ENCODE peak calls at places on chromosomes 5 and 9, in six cellular contexts. E, L, A, W, R and V are unnamed samples.

GRCh38 chr5:1824109-1824821 is 23.1 kb downstream of the NDUFS6 start:
- DNase-seq in E (no peak), L (no peak), A (no peak), W (no peak), R (no peak), V (no peak)

GRCh38 chr9:106915851-106916250 is 52.9 kb downstream of the ZNF462 start:
- DNase-seq in E (no peak), L (no peak), A (no peak), W (no peak), R (no peak), V (no peak)

GRCh38 chr5:54909911-54910870 is 75.2 kb downstream of the ESM1 start:
- DNase-seq in E (no peak), L (no peak), A (peak), W (no peak), R (no peak), V (no peak)

GRCh38 chr9:5838884-5839571 is 6.1 kb upstream of the ERMP1 start:
- DNase-seq in E (peak), L (peak), A (peak), W (peak), R (no peak), V (peak)

GRCh38 chr9:107627771-107628170 is 138.2 kb upstream of the KLF4 start:
- DNase-seq in E (no peak), L (no peak), A (no peak), W (no peak), R (no peak), V (no peak)

GRCh38 chr5:65066385-65066784 is 297.7 kb downstream of the CWC27 start:
- DNase-seq in E (no peak), L (peak), A (peak), W (no peak), R (peak), V (no peak)

GRCh38 chr9:1100945-1101344 is 50.8 kb downstream of the DMRT2 start:
- DNase-seq in E (no peak), L (peak), A (peak), W (no peak), R (no peak), V (peak)

GRCh38 chr9:6133346-6134063 is 82.1 kb upstream of the IL33 start:
- DNase-seq in E (no peak), L (no peak), A (peak), W (no peak), R (no peak), V (peak)

GRCh38 chr9:5041390-5042115 is 56.5 kb downstream of the JAK2 start:
- DNase-seq in E (no peak), L (no peak), A (no peak), W (no peak), R (no peak), V (no peak)

GRCh38 chr5:146130440-146131045 is 25.2 kb upstream of the PLAC8L1 start:
- DNase-seq in E (peak), L (peak), A (peak), W (no peak), R (peak), V (peak)

GRCh38 chr9:95024097-95024671 is 293.3 kb downstream of the FANCC start:
- DNase-seq in E (no peak), L (peak), A (peak), W (no peak), R (peak), V (peak)

GRCh38 chr5:125668904-125669303 is 754.3 kb upstream of the GRAMD2B start:
- DNase-seq in E (peak), L (peak), A (no peak), W (no peak), R (peak), V (peak)

GRCh38 chr5:17081142-17081541 is 136.3 kb upstream of the BASP1 start:
- DNase-seq in E (no peak), L (no peak), A (peak), W (no peak), R (no peak), V (no peak)

GRCh38 chr9:90290716-90291485 is 351.7 kb downstream of the DIRAS2 start:
- DNase-seq in E (no peak), L (no peak), A (no peak), W (no peak), R (no peak), V (no peak)

GRCh38 chr5:176530983-176531901 is 6.0 kb downstream of the RNF44 start:
- DNase-seq in E (no peak), L (no peak), A (peak), W (no peak), R (no peak), V (no peak)

GRCh38 chr5:32645246-32645645 is 59.9 kb downstream of the SUB1 start:
- DNase-seq in E (no peak), L (peak), A (peak), W (no peak), R (no peak), V (no peak)

GRCh38 chr5:62206150-62206829 is 99.7 kb upstream of the KIF2A start:
- DNase-seq in E (peak), L (peak), A (peak), W (peak), R (peak), V (peak)

GRCh38 chr9:34085581-34086500 is 37.2 kb upstream of the UBAP2 start:
- DNase-seq in E (no peak), L (no peak), A (no peak), W (no peak), R (no peak), V (no peak)

GRCh38 chr5:122078116-122078865 is at the start of gene LOX:
- DNase-seq in E (peak), L (peak), A (peak), W (no peak), R (peak), V (peak)

GRCh38 chr5:122076023-122076422 is 2.0 kb downstream of the LOX start:
- DNase-seq in E (no peak), L (no peak), A (peak), W (no peak), R (no peak), V (no peak)

GRCh38 chr5:122076669-122077450 is 1.2 kb downstream of the LOX start:
- DNase-seq in E (peak), L (peak), A (peak), W (no peak), R (peak), V (peak)

GRCh38 chr5:122073864-122074263 is 4.2 kb downstream of the LOX start:
- DNase-seq in E (no peak), L (no peak), A (no peak), W (no peak), R (no peak), V (no peak)

DNA sequence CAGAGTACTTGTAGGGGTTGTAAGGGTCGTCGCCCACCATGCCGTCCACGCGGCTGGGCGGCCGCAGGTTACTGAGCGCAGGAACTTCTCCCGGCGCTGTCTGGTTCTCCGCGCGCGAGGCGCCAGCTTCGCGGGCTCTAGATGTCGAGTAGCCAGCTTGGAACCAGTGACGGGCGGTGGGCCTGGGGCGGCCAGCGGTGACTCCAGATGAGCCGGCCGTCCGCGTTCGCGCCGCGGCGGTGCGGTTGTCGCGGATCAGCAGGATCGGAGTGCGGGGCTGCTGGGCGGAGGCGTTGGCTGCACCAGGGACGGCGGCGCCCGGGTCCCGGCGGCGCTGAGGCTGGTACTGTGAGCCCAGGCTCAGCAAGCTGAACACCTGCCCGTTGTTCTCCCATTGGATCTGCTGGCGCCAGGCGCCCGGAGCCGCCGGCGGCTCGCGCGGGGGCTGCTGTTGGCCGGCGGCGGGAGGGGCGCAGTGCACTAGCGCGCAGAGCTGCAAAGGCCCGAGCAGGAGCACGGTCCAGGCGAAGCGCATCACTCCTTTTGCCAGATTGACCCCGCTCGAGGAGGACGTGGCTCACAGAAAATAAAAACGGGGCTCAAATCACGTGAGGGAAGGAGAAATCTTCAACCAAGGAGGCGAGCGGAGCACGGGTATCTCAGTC is 476 bp downstream of the LOX start:
- DNase-seq in E (peak), L (peak), A (peak), W (no peak), R (peak), V (peak)
- TF ChIP-seq EZH2phosphoT487 in E (no peak), L (no peak), A (no peak), W (no peak), R (peak), V (no peak)

DNA sequence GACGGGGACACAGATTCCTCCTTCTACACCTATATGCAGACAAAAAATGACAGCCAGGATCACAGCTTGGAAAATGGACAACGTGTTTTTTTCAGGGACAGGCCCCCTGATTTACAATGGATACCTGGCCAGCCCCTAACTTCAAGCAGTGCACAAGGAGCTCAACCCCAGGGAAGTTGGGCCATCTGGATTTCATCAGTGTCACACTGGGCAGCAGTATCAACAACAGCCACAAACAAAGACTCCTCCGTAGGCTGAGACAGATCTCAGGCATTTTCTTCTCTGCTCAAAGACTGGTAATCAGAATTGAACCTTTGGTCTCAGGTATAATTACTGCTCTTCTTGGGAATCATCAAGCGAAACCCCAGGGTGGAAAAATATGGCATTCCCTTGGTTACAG is 374.0 kb downstream of the ZNF608 start:
- DNase-seq in E (no peak), L (no peak), A (no peak), W (no peak), R (peak), V (no peak)
- TF ChIP-seq EZH2phosphoT487 in E (no peak), L (no peak), A (no peak), W (no peak), R (no peak), V (no peak)

DNA sequence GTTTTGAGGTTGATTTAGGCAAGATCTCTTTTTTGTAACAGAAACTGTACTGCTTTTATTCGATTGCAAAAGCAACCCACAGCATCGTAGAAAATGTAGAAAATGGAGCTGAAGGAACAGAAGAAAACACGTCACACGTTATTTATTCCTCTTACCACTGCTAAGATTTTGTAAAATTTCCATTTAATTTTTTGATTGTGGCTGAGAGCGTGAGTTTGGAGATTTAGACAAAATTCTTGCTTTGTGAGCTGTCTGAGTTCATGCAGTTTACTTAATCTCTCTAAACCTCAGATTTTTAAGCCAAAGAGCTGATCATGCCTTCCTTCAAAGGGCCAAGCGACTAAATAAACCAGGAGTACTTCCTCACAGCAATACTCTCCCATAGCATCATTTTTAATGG is 24.8 kb downstream of the DPYSL3 start:
- DNase-seq in E (no peak), L (no peak), A (peak), W (no peak), R (no peak), V (no peak)
- TF ChIP-seq EZH2phosphoT487 in E (no peak), L (no peak), A (no peak), W (no peak), R (no peak), V (no peak)

GRCh38 chr9:130483281-130483949 is 38.7 kb downstream of the ASS1 start:
- DNase-seq in E (no peak), L (no peak), A (no peak), W (no peak), R (no peak), V (no peak)

GRCh38 chr9:130479587-130479986 is 34.8 kb downstream of the ASS1 start:
- DNase-seq in E (no peak), L (no peak), A (no peak), W (no peak), R (no peak), V (no peak)

GRCh38 chr9:130480673-130481072 is 35.9 kb downstream of the ASS1 start:
- DNase-seq in E (no peak), L (peak), A (no peak), W (no peak), R (peak), V (no peak)

GRCh38 chr9:130484362-130485072 is 39.8 kb downstream of the ASS1 start:
- DNase-seq in E (no peak), L (no peak), A (no peak), W (no peak), R (no peak), V (no peak)

DNA sequence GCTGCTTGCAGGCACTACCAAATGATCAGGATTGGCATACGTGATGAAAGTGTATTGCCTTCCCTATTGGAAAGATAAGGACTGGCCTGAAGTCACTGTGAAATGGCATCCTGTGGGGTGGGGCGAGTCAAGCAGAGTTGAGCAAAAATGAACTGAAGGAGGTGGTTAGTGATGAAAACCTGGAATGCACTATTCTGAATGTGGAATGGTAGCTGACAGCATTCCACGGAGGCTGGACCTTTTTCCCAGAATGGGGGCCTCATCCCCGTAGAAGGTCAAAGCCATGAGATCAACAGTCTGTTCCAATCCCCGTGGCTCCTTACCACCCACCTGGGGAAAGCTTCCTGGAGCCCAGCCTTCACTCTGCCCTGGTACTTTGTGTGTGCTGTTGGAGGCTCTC is 37.7 kb downstream of the ASS1 start:
- DNase-seq in E (no peak), L (no peak), A (no peak), W (no peak), R (no peak), V (no peak)
- TF ChIP-seq EZH2phosphoT487 in E (no peak), L (no peak), A (no peak), W (no peak), R (no peak), V (no peak)

GRCh38 chr5:140594169-140594568 is 29.5 kb downstream of the SLC35A4 start:
- DNase-seq in E (no peak), L (no peak), A (no peak), W (no peak), R (no peak), V (no peak)

GRCh38 chr5:140598836-140599235 is 34.1 kb downstream of the CD14 start:
- DNase-seq in E (no peak), L (no peak), A (no peak), W (no peak), R (no peak), V (no peak)

GRCh38 chr5:140595538-140595937 is 30.9 kb downstream of the SLC35A4 start:
- DNase-seq in E (peak), L (no peak), A (no peak), W (no peak), R (no peak), V (peak)

GRCh38 chr5:140600096-140600495 is 32.9 kb downstream of the CD14 start:
- DNase-seq in E (no peak), L (no peak), A (no peak), W (no peak), R (no peak), V (no peak)

DNA sequence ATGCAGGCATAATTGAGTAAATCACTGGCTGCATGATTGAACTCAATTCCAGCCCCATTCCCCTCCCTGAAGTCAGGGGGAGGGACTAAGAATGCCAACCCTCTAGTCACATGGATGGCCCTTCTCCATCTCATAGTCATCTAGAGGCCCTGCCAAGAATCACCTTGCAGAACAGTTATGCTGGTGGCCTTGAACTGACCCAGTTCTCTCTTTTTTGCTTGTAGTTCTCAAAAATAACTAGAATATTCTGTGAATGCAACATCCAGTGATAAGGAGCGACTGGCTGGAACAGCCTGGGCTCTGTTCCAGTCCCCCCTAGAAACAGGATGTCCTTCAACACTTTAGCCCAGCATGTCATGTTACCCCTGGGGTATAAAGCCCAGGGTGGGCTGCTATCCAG is 31.7 kb downstream of the SLC35A4 start:
- DNase-seq in E (no peak), L (no peak), A (no peak), W (no peak), R (no peak), V (no peak)
- TF ChIP-seq EZH2phosphoT487 in E (no peak), L (no peak), A (no peak), W (no peak), R (no peak), V (no peak)

GRCh38 chr5:52648726-52649125 is 139.0 kb upstream of the ITGA1 start:
- DNase-seq in E (no peak), L (no peak), A (no peak), W (no peak), R (no peak), V (no peak)
- TF ChIP-seq EZH2phosphoT487 in E (no peak), L (no peak), A (no peak), W (no peak), R (no peak), V (no peak)

DNA sequence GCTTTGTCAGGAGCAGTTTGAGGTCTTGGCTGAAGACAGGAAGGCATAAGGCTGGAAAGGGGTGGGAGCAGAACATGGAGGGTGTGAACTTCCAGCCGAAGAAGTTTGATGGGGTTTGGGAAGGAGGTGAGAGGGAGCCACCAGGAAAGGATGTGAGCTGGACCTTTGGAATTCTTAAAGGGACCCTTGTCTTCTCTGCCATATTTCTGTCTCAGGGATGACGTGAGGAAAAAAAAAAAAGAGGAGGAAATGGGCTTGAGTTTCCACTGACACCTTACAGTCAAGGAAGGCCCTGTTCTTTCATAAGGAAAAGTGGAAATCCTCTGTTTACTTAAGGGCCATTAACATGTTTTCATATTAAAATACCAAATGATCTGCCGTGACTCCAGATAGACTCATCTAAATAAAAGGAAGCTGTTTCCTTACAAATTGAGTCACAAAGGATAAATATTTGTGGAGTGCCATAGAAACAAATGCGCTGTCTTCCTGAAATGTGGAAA is 132.1 kb downstream of the PALM2AKAP2 start:
- DNase-seq in E (no peak), L (no peak), A (peak), W (no peak), R (no peak), V (peak)
- TF ChIP-seq EZH2phosphoT487 in E (no peak), L (no peak), A (peak), W (no peak), R (no peak), V (no peak)

GRCh38 chr5:128228506-128228905 is 144.9 kb downstream of the SLC12A2 start:
- DNase-seq in E (no peak), L (no peak), A (peak), W (no peak), R (no peak), V (peak)
- TF ChIP-seq EZH2phosphoT487 in E (no peak), L (no peak), A (no peak), W (no peak), R (no peak), V (no peak)

DNA sequence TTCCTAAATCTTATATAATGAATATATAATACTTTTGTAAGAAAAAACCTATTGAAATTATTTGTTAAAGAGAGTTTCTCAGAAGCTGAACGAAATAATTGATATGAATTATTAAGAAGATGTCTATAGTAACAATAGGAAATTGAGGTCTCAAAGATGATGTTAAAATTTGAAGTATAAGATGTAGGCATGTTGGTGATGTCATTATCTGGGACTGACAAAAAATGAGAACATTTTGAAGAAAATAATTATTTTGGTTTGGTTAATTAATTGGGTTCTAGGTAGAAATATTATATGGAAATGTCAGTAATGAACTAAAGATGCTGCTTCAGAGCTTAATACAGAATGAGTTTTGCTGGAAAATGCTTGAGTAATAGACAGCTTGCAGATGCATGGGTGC is 501.4 kb upstream of the ST8SIA4 start:
- DNase-seq in E (no peak), L (no peak), A (no peak), W (no peak), R (no peak), V (no peak)
- TF ChIP-seq EZH2phosphoT487 in E (no peak), L (no peak), A (no peak), W (no peak), R (no peak), V (no peak)